ENCODE peak calls at places on chromosomes 13 and 19, in six cellular contexts. J, P, B, W, N and C are unnamed samples. For H3K4me1, the result is how much of the 10 kb centered on the place peaks cover.

GRCh38 chr19:44692379-44692721 is 6.6 kb upstream of the CEACAM16 start:
- DNase-seq in J (no peak), P (no peak), B (no peak), W (no peak), N (no peak), C (no peak)

GRCh38 chr13:30319703-30320102 is 12.4 kb upstream of the KATNAL1 start:
- DNase-seq in J (no peak), P (no peak), B (no peak), W (no peak), N (no peak), C (no peak)

GRCh38 chr19:8085606-8086464 is 33.3 kb downstream of the CCL25 start:
- DNase-seq in J (peak), P (no peak), B (peak), W (no peak), N (peak), C (no peak)

GRCh38 chr19:13366529-13367143 is 139.6 kb downstream of the CACNA1A start:
- DNase-seq in J (no peak), P (no peak), B (no peak), W (no peak), N (peak), C (no peak)

GRCh38 chr19:18294467-18294864 is 13.0 kb upstream of the JUND start:
- DNase-seq in J (no peak), P (peak), B (peak), W (no peak), N (peak), C (peak)

GRCh38 chr19:58157045-58157728 is 6.6 kb upstream of the ZNF329 start:
- DNase-seq in J (peak), P (no peak), B (no peak), W (no peak), N (peak), C (no peak)

GRCh38 chr13:30895773-30896172 is 10.3 kb upstream of the MEDAG start:
- DNase-seq in J (peak), P (no peak), B (no peak), W (no peak), N (no peak), C (no peak)

GRCh38 chr13:100314132-100314910 is 225.4 kb downstream of the PCCA start:
- DNase-seq in J (peak), P (no peak), B (no peak), W (no peak), N (no peak), C (no peak)

GRCh38 chr19:17394891-17395415 is 957 bp upstream of the CCDC194 start:
- DNase-seq in J (no peak), P (peak), B (peak), W (no peak), N (peak), C (no peak)

GRCh38 chr19:40424637-40425449 is 949 bp downstream of the SERTAD1 start:
- DNase-seq in J (no peak), P (no peak), B (no peak), W (peak), N (peak), C (no peak)

GRCh38 chr19:2503521-2504109 is 27.7 kb downstream of the GADD45B start:
- DNase-seq in J (peak), P (no peak), B (peak), W (no peak), N (peak), C (peak)

GRCh38 chr19:4057913-4058695 is 8.6 kb downstream of the ZBTB7A start:
- DNase-seq in J (peak), P (peak), B (peak), W (peak), N (no peak), C (no peak)

GRCh38 chr13:50353651-50354415 is 338.6 kb downstream of the KCNRG start:
- DNase-seq in J (no peak), P (no peak), B (no peak), W (no peak), N (no peak), C (no peak)

GRCh38 chr13:27967736-27968315 is 1.3 kb downstream of the CDX2 start:
- DNase-seq in J (no peak), P (no peak), B (no peak), W (peak), N (peak), C (no peak)

GRCh38 chr13:106376411-106377112 is 158.9 kb downstream of the EFNB2 start:
- DNase-seq in J (peak), P (no peak), B (peak), W (no peak), N (peak), C (no peak)

GRCh38 chr19:17757125-17757524 is 5.8 kb downstream of the FCHO1 start:
- DNase-seq in J (no peak), P (peak), B (no peak), W (peak), N (no peak), C (no peak)

GRCh38 chr13:91046715-91047327 is 300.7 kb upstream of the MIR17HG start:
- DNase-seq in J (no peak), P (no peak), B (no peak), W (no peak), N (peak), C (no peak)

GRCh38 chr19:16849168-16849567 is 20.0 kb downstream of the SIN3B start:
- DNase-seq in J (peak), P (no peak), B (no peak), W (no peak), N (no peak), C (no peak)

GRCh38 chr19:31326329-31327028 is 22.8 kb downstream of the TSHZ3 start:
- DNase-seq in J (no peak), P (peak), B (no peak), W (no peak), N (no peak), C (no peak)

GRCh38 chr13:79312456-79312855 is 93.6 kb downstream of the RBM26 start:
- DNase-seq in J (no peak), P (no peak), B (no peak), W (no peak), N (no peak), C (no peak)

GRCh38 chr19:27860309-27860934 is 1352.5 kb downstream of the UQCRFS1 start:
- DNase-seq in J (peak), P (no peak), B (no peak), W (no peak), N (no peak), C (no peak)

GRCh38 chr19:41546386-41546789 is 29.6 kb upstream of the CEACAM21 start:
- DNase-seq in J (no peak), P (no peak), B (peak), W (no peak), N (no peak), C (no peak)

GRCh38 chr19:41545547-41545946 is 30.4 kb upstream of the CEACAM21 start:
- DNase-seq in J (no peak), P (no peak), B (no peak), W (no peak), N (no peak), C (no peak)

GRCh38 chr19:41548047-41548446 is 27.9 kb upstream of the CEACAM21 start:
- DNase-seq in J (no peak), P (no peak), B (no peak), W (no peak), N (no peak), C (no peak)

GRCh38 chr19:41548954-41549688 is 26.8 kb upstream of the CEACAM21 start:
- DNase-seq in J (no peak), P (no peak), B (no peak), W (no peak), N (peak), C (peak)

DNA sequence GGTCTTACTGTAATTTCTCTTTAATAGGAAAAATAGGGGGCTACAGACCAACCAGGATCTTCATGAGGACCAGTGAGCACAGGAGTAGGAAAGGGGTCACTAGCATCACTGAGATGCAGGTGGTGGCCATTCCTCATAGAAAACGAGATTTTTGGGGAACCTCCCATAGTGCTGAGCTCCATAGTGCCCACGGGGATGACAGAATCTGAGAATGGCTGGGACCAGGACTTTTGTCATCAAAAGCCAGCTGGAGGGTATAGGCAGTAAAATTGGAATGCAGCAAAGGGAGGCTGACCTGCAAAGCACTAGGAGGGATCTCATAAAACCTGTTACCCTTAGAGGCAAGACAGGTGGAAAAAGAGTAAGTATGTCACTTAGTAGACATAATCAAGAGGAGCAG is 28.4 kb upstream of the CEACAM21 start:
- DNase-seq in J (no peak), P (no peak), B (no peak), W (no peak), N (no peak), C (no peak)
- H3K4me1 ChIP-seq in J (under half), P (under half), B (under half), W (under half), N (under half), C (under half)

GRCh38 chr13:51818276-51818675 is 14.3 kb upstream of the DHRS12 start:
- DNase-seq in J (no peak), P (no peak), B (no peak), W (no peak), N (no peak), C (no peak)
- H3K4me1 ChIP-seq in J (under half), P (under half), B (under half), W (under half), N (under half), C (half or more)

DNA sequence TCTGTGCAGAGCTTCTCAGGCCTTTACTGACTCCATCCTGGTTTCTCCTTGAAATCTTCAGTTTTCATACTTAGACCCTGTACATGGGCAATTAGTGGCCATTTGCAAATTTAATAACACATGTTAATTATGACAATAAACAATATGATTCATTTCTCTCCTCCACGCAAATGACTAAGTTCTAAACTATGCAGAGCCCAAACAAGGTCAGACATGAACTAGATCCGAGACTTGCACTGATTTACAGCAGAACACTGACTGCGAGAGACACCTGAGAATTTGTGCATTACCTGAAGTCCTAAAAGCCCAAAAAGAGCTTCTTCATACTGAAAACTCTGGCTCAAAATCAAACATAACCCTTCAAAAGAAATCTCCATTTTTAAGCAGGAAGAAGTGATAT is 521.8 kb downstream of the MYO16 start:
- DNase-seq in J (no peak), P (no peak), B (no peak), W (no peak), N (no peak), C (no peak)
- H3K4me1 ChIP-seq in J (under half), P (under half), B (under half), W (under half), N (under half), C (under half)

DNA sequence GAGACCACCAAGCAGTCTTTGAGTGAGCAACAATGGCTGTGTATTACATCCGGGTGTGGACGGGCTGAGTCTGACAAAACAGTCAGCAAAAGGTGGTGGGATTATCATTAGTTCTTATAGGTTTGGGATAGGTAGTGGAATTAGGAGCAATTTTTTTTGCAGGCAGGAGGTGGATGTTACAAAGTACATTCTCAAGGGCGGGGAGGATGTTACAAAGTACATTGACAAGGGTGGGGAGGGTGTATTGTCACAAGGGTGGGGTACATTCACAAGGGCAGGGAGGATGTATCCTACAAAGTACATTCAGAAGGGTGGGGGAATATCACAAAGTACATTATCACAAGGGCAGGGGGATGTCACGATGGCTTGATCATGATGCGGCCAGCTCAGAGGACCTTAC is 15.0 kb upstream of the ZNF561 start:
- DNase-seq in J (no peak), P (no peak), B (no peak), W (no peak), N (no peak), C (no peak)
- H3K4me1 ChIP-seq in J (under half), P (under half), B (under half), W (under half), N (under half), C (under half)

GRCh38 chr13:41697578-41697977 is 240.2 kb downstream of the RGCC start:
- DNase-seq in J (no peak), P (no peak), B (no peak), W (no peak), N (peak), C (no peak)

GRCh38 chr13:41696163-41697003 is 239.0 kb downstream of the RGCC start:
- DNase-seq in J (peak), P (no peak), B (no peak), W (no peak), N (peak), C (no peak)

GRCh38 chr13:41694902-41695301 is 237.6 kb downstream of the RGCC start:
- DNase-seq in J (no peak), P (peak), B (no peak), W (peak), N (no peak), C (no peak)

GRCh38 chr13:41700790-41701310 is 243.5 kb downstream of the RGCC start:
- DNase-seq in J (no peak), P (peak), B (no peak), W (peak), N (no peak), C (no peak)

DNA sequence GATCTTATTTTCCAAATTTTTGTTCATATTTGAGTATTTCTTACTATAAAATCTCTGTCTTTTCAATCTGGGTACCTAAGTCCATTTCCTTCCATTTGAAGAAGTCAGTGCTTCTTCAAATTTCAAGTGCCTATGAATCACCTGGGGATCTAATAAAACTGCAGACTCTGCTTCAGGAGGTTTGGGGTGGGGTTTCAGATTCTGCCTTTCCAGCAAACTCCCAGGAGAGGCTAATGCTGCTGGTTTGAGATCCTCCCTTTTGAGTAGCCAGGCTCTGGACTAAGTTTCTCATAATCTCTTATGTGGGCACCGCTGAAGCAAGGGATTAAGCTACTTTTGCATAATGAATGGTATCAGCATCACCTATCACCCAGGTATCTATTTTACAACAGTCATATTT is 242.4 kb downstream of the RGCC start:
- DNase-seq in J (no peak), P (no peak), B (no peak), W (no peak), N (no peak), C (no peak)
- H3K4me1 ChIP-seq in J (under half), P (under half), B (under half), W (under half), N (under half), C (under half)

GRCh38 chr19:46065486-46065885 is 24.7 kb upstream of the IGFL4 start:
- DNase-seq in J (peak), P (peak), B (no peak), W (no peak), N (no peak), C (no peak)
- H3K4me1 ChIP-seq in J (half or more), P (under half), B (under half), W (under half), N (under half), C (under half)

GRCh38 chr19:46979103-46979769 is 40.4 kb upstream of the NPAS1 start:
- DNase-seq in J (no peak), P (no peak), B (no peak), W (no peak), N (peak), C (no peak)
- H3K4me1 ChIP-seq in J (under half), P (half or more), B (half or more), W (under half), N (under half), C (under half)